ENCODE peak calls at places on chromosomes 11 and 22, in four cellular contexts. Z is prostate gland, W is Panc1, K is sciatic nerve. H is an unnamed sample.

GRCh38 chr22:45630436-45630835 is 41.2 kb upstream of the ATXN10 start:
- DNase-seq in Z (no peak), K (no peak), W (no peak), H (no peak)

GRCh38 chr11:67054851-67055523 is 1.7 kb upstream of the RHOD start:
- DNase-seq in K (no peak), W (no peak), Z (no peak), H (peak; percentile 56)

GRCh38 chr11:48052183-48053040 is 72.1 kb downstream of the PTPRJ start:
- DNase-seq in Z (peak; percentile 84), W (no peak), K (no peak), H (no peak)

GRCh38 chr11:72821221-72821919 is 7.2 kb downstream of the ATG16L2 start:
- DNase-seq in W (no peak), K (peak; percentile 67), Z (no peak), H (no peak)

GRCh38 chr22:31585161-31585859 is 76.7 kb downstream of the PISD start:
- DNase-seq in W (no peak), Z (no peak), K (no peak), H (no peak)

GRCh38 chr11:113261709-113262475 is 52.5 kb upstream of the TTC12 start:
- DNase-seq in W (no peak), Z (no peak), K (no peak), H (no peak)

GRCh38 chr22:25404556-25404922 is 159.9 kb upstream of the GRK3 start:
- DNase-seq in W (no peak), Z (no peak), K (no peak), H (peak; percentile 53)

GRCh38 chr11:128886401-128887119 is 4.6 kb upstream of the KCNJ5 start:
- DNase-seq in Z (no peak), W (no peak), K (no peak), H (no peak)

GRCh38 chr11:9276571-9276970 is 11.4 kb upstream of the DENND5A start:
- DNase-seq in W (no peak), Z (no peak), K (no peak), H (no peak)

GRCh38 chr11:69157156-69157821 is 1.6 kb downstream of the SMIM38 start:
- DNase-seq in Z (no peak), W (no peak), K (peak; percentile 89), H (no peak)

GRCh38 chr11:6405039-6405667 is 13.7 kb downstream of the APBB1 start:
- DNase-seq in Z (no peak), K (no peak), W (no peak), H (no peak)

H was measured in left lobe of liver.